ENCODE peak calls at places on chromosomes 16 and 17, in nine cellular contexts. U, C, T, E, G, Y, O, W and N are unnamed samples.

GRCh38 chr17:49952912-49953497 is 16.0 kb upstream of the DLX4 start:
- DNase-seq in U (no peak), C (no peak), T (no peak), E (no peak), G (peak), Y (no peak), O (no peak), W (no peak), N (no peak)

GRCh38 chr17:59483860-59484259 is 81.5 kb upstream of the DHX40 start:
- DNase-seq in U (no peak), C (no peak), T (no peak), E (no peak), G (no peak), Y (no peak), O (no peak), W (no peak), N (no peak)

GRCh38 chr17:67421869-67422273 is 44.8 kb downstream of the PITPNC1 start:
- DNase-seq in U (no peak), C (no peak), T (no peak), E (peak), G (peak), Y (no peak), O (peak), W (peak), N (peak)

GRCh38 chr17:42227849-42228696 is 33.8 kb upstream of the GHDC start:
- DNase-seq in U (no peak), C (no peak), T (no peak), E (no peak), G (no peak), Y (no peak), O (no peak), W (no peak), N (peak)

GRCh38 chr17:56595831-56596740 is 2.6 kb downstream of the NOG start:
- DNase-seq in U (peak), C (peak), T (no peak), E (no peak), G (peak), Y (no peak), O (no peak), W (peak), N (peak)

GRCh38 chr16:84955427-84955826 is 55.9 kb downstream of the ZDHHC7 start:
- DNase-seq in U (no peak), C (no peak), T (no peak), E (no peak), G (no peak), Y (no peak), O (no peak), W (no peak), N (no peak)

GRCh38 chr17:14953405-14953804 is 311.7 kb downstream of the PMP22 start:
- DNase-seq in U (no peak), C (no peak), T (no peak), E (no peak), G (no peak), Y (no peak), O (no peak), W (no peak), N (no peak)

GRCh38 chr17:6473128-6473767 is 29.0 kb downstream of the PIMREG start:
- DNase-seq in U (peak), C (peak), T (peak), E (peak), G (peak), Y (peak), O (peak), W (peak), N (peak)

GRCh38 chr16:17459903-17460521 is 10.7 kb downstream of the XYLT1 start:
- DNase-seq in U (no peak), C (no peak), T (no peak), E (no peak), G (no peak), Y (no peak), O (no peak), W (no peak), N (no peak)

GRCh38 chr16:28596840-28597691 is at the start of gene SULT1A2:
- DNase-seq in U (peak), C (no peak), T (no peak), E (peak), G (peak), Y (no peak), O (no peak), W (peak), N (no peak)

GRCh38 chr16:11742041-11742535 is 569 bp downstream of the TXNDC11 start:
- DNase-seq in U (no peak), C (no peak), T (no peak), E (no peak), G (peak), Y (no peak), O (peak), W (no peak), N (peak)

GRCh38 chr17:65850486-65850885 is 289.0 kb upstream of the AXIN2 start:
- DNase-seq in U (no peak), C (no peak), T (no peak), E (peak), G (peak), Y (no peak), O (no peak), W (no peak), N (peak)

GRCh38 chr16:79593074-79593531 is 7.4 kb downstream of the MAF start:
- DNase-seq in U (no peak), C (no peak), T (no peak), E (peak), G (no peak), Y (no peak), O (no peak), W (no peak), N (no peak)

GRCh38 chr17:64387545-64388171 is 3.0 kb downstream of the PECAM1 start:
- DNase-seq in U (peak), C (no peak), T (no peak), E (no peak), G (no peak), Y (no peak), O (no peak), W (peak), N (no peak)

GRCh38 chr16:85514601-85515318 is 98.4 kb upstream of the GSE1 start:
- DNase-seq in U (peak), C (no peak), T (no peak), E (no peak), G (peak), Y (no peak), O (no peak), W (peak), N (peak)